ENCODE peak calls at places on chromosomes 12 and 14, in five cellular contexts. V is uterus, C is IMR-90, D is adrenal gland, O is lower leg skin. E is an unnamed sample.

GRCh38 chr12:40222247-40222646 is 2.5 kb upstream of the LRRK2 start:
- DNase-seq in V (no peak), C (no peak), D (no peak), O (no peak), E (no peak)

GRCh38 chr14:47276931-47277330 is 398.5 kb downstream of the MDGA2 start:
- DNase-seq in V (no peak), C (no peak), D (no peak), O (no peak), E (no peak)

GRCh38 chr12:49655595-49656236 is 32.4 kb downstream of the PRPF40B start:
- DNase-seq in V (no peak), C (no peak), D (no peak), O (no peak), E (no peak)

GRCh38 chr14:59540852-59541251 is 35.8 kb downstream of the CCDC175 start:
- DNase-seq in V (no peak), C (no peak), D (no peak), O (no peak), E (no peak)

GRCh38 chr12:34400986-34401658 is 378.8 kb downstream of the ALG10 start:
- DNase-seq in V (peak; percentile 4), C (no peak), D (peak; percentile 9), O (peak; percentile 11), E (no peak)

GRCh38 chr12:102054345-102054744 is 7.4 kb downstream of the WASHC3 start:
- DNase-seq in V (no peak), C (no peak), D (no peak), O (no peak), E (no peak)

GRCh38 chr12:19243577-19243976 is 114.0 kb downstream of the PLEKHA5 start:
- DNase-seq in V (no peak), C (no peak), D (no peak), O (no peak), E (no peak)

GRCh38 chr12:10404798-10405197 is 4.8 kb downstream of the KLRC4 start:
- DNase-seq in V (no peak), C (no peak), D (no peak), O (no peak), E (no peak)

GRCh38 chr14:100790785-100791667 is 34.9 kb upstream of the MEG3 start:
- DNase-seq in V (no peak), C (peak; percentile 41), D (peak; percentile 77), O (no peak), E (no peak)

GRCh38 chr14:27608377-27608776 is 1010.5 kb upstream of the NOVA1 start:
- DNase-seq in V (no peak), C (no peak), D (no peak), O (no peak), E (no peak)

GRCh38 chr12:77500124-77500523 is 330.6 kb upstream of the NAV3 start:
- DNase-seq in V (no peak), C (no peak), D (no peak), O (no peak), E (no peak)

GRCh38 chr14:86799244-86799647 is 1193.7 kb downstream of the GALC start:
- DNase-seq in V (peak; percentile 18), C (peak; percentile 98), D (peak; percentile 65), O (peak; percentile 18), E (peak; percentile 50)

GRCh38 chr12:79983492-79983891 is 48.6 kb upstream of the PPP1R12A start:
- DNase-seq in V (no peak), C (peak; percentile 78), D (no peak), O (no peak), E (no peak)

GRCh38 chr14:92897922-92898599 is 24.9 kb upstream of the CHGA start:
- DNase-seq in V (no peak), C (no peak), D (no peak), O (no peak), E (no peak)

GRCh38 chr12:120249875-120250795 is 15.4 kb downstream of the PXN start:
- DNase-seq in V (peak; percentile 73), C (no peak), D (peak; percentile 80), O (peak; percentile 81), E (no peak)

GRCh38 chr12:100987552-100988277 is 193.1 kb downstream of the ANO4 start:
- DNase-seq in V (no peak), C (peak; percentile 70), D (peak; percentile 59), O (no peak), E (peak; percentile 6)

GRCh38 chr12:69610126-69610525 is 581 bp downstream of the LRRC10 start:
- DNase-seq in V (no peak), C (no peak), D (no peak), O (no peak), E (no peak)

GRCh38 chr12:53102883-53103807 is at the start of gene SOAT2:
- DNase-seq in V (no peak), C (no peak), D (peak; percentile 49), O (no peak), E (no peak)

GRCh38 chr12:45986646-45987338 is 3.6 kb downstream of the SCAF11 start:
- DNase-seq in V (no peak), C (no peak), D (no peak), O (no peak), E (no peak)

GRCh38 chr12:51270847-51271518 is 768 bp upstream of the SMAGP start:
- DNase-seq in V (no peak), C (peak; percentile 86), D (no peak), O (no peak), E (no peak)

GRCh38 chr12:77238368-77238767 is 173.0 kb upstream of the E2F7 start:
- DNase-seq in V (no peak), C (no peak), D (no peak), O (no peak), E (no peak)

GRCh38 chr12:34163443-34163842 is 141.1 kb downstream of the ALG10 start:
- DNase-seq in V (no peak), C (no peak), D (no peak), O (no peak), E (no peak)

GRCh38 chr12:45220366-45220931 is 4.6 kb downstream of the ANO6 start:
- DNase-seq in V (no peak), C (no peak), D (no peak), O (no peak), E (no peak)

GRCh38 chr14:26204954-26205479 is 392.8 kb downstream of the NOVA1 start:
- DNase-seq in V (peak; percentile 23), C (no peak), D (peak; percentile 55), O (peak; percentile 21), E (no peak)

GRCh38 chr12:55724226-55724939 is 4.2 kb downstream of the RDH5 start:
- DNase-seq in V (no peak), C (peak; percentile 69), D (peak; percentile 89), O (peak; percentile 71), E (peak; percentile 78)

GRCh38 chr14:70567791-70568190 is 32.7 kb downstream of the MED6 start:
- DNase-seq in V (no peak), C (peak; percentile 39), D (no peak), O (no peak), E (peak; percentile 45)

GRCh38 chr14:100883789-100884101 is 19.8 kb downstream of the RTL1 start:
- DNase-seq in V (no peak), C (no peak), D (no peak), O (no peak), E (no peak)

DNA sequence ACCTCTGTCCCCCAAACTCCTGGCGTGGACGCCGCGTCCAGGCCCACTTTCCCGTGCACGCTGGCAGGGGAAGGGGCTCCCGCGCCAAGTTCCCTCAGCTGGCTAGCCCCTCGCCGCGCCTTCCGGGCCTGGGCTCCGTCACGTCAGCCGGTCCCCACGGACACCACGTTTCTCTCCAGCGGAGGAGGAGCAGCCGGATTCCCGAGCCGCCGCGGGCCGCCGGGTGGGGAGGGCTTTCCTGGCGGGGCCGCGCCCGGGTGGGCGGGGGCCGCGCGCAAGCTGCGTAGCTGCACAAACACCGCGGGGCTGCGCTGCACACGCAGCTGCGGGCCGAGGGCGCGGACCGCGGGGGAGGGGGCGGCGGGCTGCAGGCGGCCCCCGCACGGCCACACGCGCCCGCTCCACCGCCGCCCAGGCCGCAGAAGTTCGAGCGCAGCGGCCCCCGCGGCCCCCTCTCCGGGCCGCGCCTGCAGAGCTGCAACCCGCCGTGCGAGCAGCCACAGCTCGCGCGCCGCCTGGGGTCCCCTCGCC is 45.1 kb upstream of the PNMA1 start:
- DNase-seq in V (peak; percentile 71), C (peak; percentile 50), D (peak; percentile 79), O (no peak), E (peak; percentile 81)
- TF ChIP-seq POLR2A in V (peak; percentile 29), C (no peak), D (no peak), O (no peak), E (no peak)

GRCh38 chr14:69495341-69495921 is 10.9 kb downstream of the PLEKHD1 start:
- DNase-seq in V (no peak), C (no peak), D (no peak), O (no peak), E (no peak)
- TF ChIP-seq POLR2A in V (no peak), C (no peak), D (no peak), O (no peak), E (no peak)

DNA sequence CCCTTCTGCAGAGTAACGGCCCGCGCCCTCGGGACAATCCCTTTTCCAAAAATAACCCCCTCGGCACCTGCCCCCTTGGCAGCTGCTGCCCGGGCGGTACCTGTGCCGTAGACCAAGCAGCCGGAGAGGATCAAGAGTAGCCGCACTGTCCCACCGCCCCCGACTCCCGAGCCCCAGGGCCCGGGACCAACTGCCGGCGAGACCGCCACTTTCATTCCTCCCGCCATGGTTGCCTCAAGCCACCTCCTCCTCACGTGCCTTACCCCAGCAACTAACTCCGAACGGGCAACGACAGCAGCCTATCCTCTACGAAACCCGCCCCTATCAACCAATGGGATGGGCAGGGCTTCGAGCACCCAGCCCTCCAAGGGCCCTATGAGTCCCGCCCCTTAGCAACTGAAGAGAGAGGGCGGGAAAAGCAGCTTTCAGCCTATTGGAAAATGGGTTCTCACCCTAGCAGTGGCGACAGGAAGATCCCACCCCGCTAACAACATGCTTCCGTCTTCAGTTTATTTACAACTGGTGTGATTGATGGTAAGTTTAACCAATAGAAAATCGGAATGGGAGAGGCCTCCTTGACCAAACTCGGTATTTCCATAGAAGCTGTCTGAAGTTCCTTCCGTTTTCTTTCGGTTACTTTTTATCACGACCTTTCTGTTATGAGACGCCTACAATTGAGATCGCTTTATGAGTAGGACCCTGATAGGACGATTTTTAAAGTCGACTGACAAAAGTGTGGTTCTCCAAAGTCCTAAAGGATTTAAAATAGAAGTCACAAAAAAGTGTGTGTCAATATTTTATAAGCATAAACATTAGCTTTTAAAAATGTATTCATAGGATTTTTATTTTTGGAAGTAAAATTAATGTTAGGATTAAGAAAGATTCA is at the start of gene NEMP1:
- DNase-seq in V (peak; percentile 98), C (peak; percentile 100), D (peak; percentile 100), O (peak; percentile 99), E (peak; percentile 100)
- TF ChIP-seq POLR2A in V (peak; percentile 56), C (peak; percentile 73), D (peak; percentile 63), O (no peak), E (peak; percentile 96)

DNA sequence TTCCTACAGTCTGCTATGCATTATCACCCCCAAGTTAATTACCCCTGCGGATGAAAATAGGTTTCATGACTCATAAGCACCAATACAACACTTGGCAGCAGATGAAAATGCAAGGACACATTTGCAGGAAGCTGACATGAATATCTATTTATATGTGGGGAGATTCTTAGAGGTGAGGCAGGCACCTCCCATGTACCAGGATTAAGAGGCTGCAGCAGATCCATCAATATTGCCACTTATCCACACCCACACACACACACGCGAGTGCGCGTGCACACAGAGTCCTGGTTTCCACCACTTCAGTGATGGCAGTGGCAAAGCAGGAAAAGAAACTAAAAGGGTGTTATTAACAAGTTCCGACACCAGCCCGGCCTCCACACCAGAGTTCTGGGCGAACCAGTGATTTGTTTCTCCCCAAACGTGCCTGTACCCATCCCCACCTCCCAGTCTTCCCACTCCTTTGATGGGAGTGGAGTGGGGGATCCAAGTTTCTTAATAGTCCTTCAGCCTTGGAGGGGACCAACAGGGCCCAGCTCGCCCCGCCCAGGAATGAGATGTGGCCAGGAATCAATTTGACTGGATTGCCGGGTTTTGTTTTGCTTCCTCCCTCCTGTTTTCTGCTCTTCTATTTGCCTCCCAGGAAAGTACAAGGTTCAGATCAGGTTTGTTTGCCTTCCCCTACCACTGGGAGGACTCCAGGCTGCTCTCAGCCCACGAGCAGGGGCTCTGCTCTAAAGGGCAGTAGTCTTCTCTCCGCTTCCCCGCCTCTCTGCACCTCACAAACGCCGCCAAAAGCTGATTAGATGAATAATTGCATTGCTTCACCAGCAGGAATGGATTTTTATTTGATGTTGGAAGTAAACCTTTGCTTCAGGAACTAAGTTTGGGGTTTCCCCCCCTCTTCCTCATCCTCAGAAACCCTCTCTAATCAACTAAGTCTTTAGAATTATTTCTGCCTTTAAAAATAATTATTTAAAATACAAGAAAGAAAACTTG is 5.2 kb downstream of the IRF2BPL start:
- DNase-seq in V (peak; percentile 82), C (peak; percentile 38), D (peak; percentile 72), O (no peak), E (no peak)
- TF ChIP-seq POLR2A in V (no peak), C (no peak), D (no peak), O (no peak), E (no peak)

E was measured in erythroblast.